ENCODE peak calls at places on chromosomes 12 and 14, in nine cellular contexts. One of them, this sample, is unnamed.

GRCh38 chr12:33427071-33427470 is 12.5 kb downstream of the SYT10 start:
- DNase-seq in T-helper 2 cell: no peak
- DNase-seq in EL: no peak
- DNase-seq in H7: peak
- DNase-seq in stomach: no peak
- DNase-seq in non-pigmented ciliary epithelial cell: no peak
- DNase-seq in uterus: no peak
- DNase-seq in mammary epithelial cell: peak
- DNase-seq in Daoy: no peak
- DNase-seq in this sample: peak

GRCh38 chr12:50537538-50537919 is 32.7 kb downstream of the DIP2B start:
- DNase-seq in stomach: no peak
- DNase-seq in EL: peak
- DNase-seq in H7: no peak
- DNase-seq in non-pigmented ciliary epithelial cell: peak
- DNase-seq in Daoy: peak
- DNase-seq in uterus: no peak
- DNase-seq in T-helper 2 cell: no peak
- DNase-seq in mammary epithelial cell: peak
- DNase-seq in this sample: peak

GRCh38 chr14:73180385-73180805 is 44.1 kb downstream of the PSEN1 start:
- DNase-seq in mammary epithelial cell: peak
- DNase-seq in non-pigmented ciliary epithelial cell: peak
- DNase-seq in H7: no peak
- DNase-seq in EL: peak
- DNase-seq in stomach: no peak
- DNase-seq in uterus: no peak
- DNase-seq in Daoy: no peak
- DNase-seq in T-helper 2 cell: no peak
- DNase-seq in this sample: no peak

GRCh38 chr14:57692671-57693070 is 173.2 kb downstream of the SLC35F4 start:
- DNase-seq in H7: no peak
- DNase-seq in EL: peak
- DNase-seq in uterus: no peak
- DNase-seq in stomach: no peak
- DNase-seq in mammary epithelial cell: peak
- DNase-seq in non-pigmented ciliary epithelial cell: peak
- DNase-seq in Daoy: peak
- DNase-seq in T-helper 2 cell: no peak
- DNase-seq in this sample: peak

GRCh38 chr12:3022411-3022810 is 54.8 kb upstream of the TSPAN9 start:
- DNase-seq in T-helper 2 cell: no peak
- DNase-seq in non-pigmented ciliary epithelial cell: no peak
- DNase-seq in mammary epithelial cell: no peak
- DNase-seq in stomach: no peak
- DNase-seq in Daoy: no peak
- DNase-seq in EL: no peak
- DNase-seq in H7: no peak
- DNase-seq in uterus: no peak
- DNase-seq in this sample: no peak

GRCh38 chr12:108241961-108242360 is 97.2 kb downstream of the CMKLR1 start:
- DNase-seq in uterus: no peak
- DNase-seq in T-helper 2 cell: no peak
- DNase-seq in EL: no peak
- DNase-seq in H7: no peak
- DNase-seq in non-pigmented ciliary epithelial cell: no peak
- DNase-seq in mammary epithelial cell: no peak
- DNase-seq in stomach: no peak
- DNase-seq in Daoy: peak
- DNase-seq in this sample: no peak

GRCh38 chr12:101637936-101638335 is 43.2 kb downstream of the MYBPC1 start:
- DNase-seq in uterus: no peak
- DNase-seq in T-helper 2 cell: no peak
- DNase-seq in Daoy: peak
- DNase-seq in non-pigmented ciliary epithelial cell: no peak
- DNase-seq in H7: no peak
- DNase-seq in mammary epithelial cell: no peak
- DNase-seq in stomach: no peak
- DNase-seq in EL: no peak
- DNase-seq in this sample: no peak

GRCh38 chr12:84131076-84131475 is 781.5 kb downstream of the SLC6A15 start:
- DNase-seq in stomach: no peak
- DNase-seq in H7: no peak
- DNase-seq in non-pigmented ciliary epithelial cell: peak
- DNase-seq in mammary epithelial cell: no peak
- DNase-seq in Daoy: no peak
- DNase-seq in T-helper 2 cell: no peak
- DNase-seq in uterus: no peak
- DNase-seq in EL: peak
- DNase-seq in this sample: no peak

GRCh38 chr12:68888243-68888642 is 44.7 kb downstream of the CPM start:
- DNase-seq in H7: no peak
- DNase-seq in mammary epithelial cell: no peak
- DNase-seq in non-pigmented ciliary epithelial cell: no peak
- DNase-seq in EL: no peak
- DNase-seq in uterus: no peak
- DNase-seq in Daoy: no peak
- DNase-seq in stomach: no peak
- DNase-seq in T-helper 2 cell: no peak
- DNase-seq in this sample: no peak

GRCh38 chr12:30599631-30600030 is 96.0 kb downstream of the IPO8 start:
- DNase-seq in non-pigmented ciliary epithelial cell: peak
- DNase-seq in T-helper 2 cell: no peak
- DNase-seq in H7: no peak
- DNase-seq in uterus: no peak
- DNase-seq in stomach: no peak
- DNase-seq in mammary epithelial cell: no peak
- DNase-seq in EL: no peak
- DNase-seq in Daoy: no peak
- DNase-seq in this sample: no peak

GRCh38 chr12:46134205-46134811 is 134.5 kb downstream of the SLC38A1 start:
- DNase-seq in Daoy: no peak
- DNase-seq in T-helper 2 cell: no peak
- DNase-seq in stomach: no peak
- DNase-seq in mammary epithelial cell: no peak
- DNase-seq in uterus: no peak
- DNase-seq in H7: no peak
- DNase-seq in non-pigmented ciliary epithelial cell: no peak
- DNase-seq in EL: no peak
- DNase-seq in this sample: no peak

This sample was measured in neural progenitor cell.